ENCODE peak calls at places on chromosome 18, in seven cellular contexts. One of them, this sample, is unnamed.
A peak's percentile ranks its signal among the peaks of the same experiment; 100 is the strongest.

GRCh38 chr18:9779630-9780029 is 71.5 kb downstream of the RAB31 start:
- DNase-seq in HCT116: no peak
- DNase-seq in SK-N-SH: no peak
- DNase-seq in HepG2: peak; percentile 57
- DNase-seq in GM12878: no peak
- DNase-seq in H1: no peak
- DNase-seq in Panc1: no peak
- DNase-seq in this sample: no peak

GRCh38 chr18:9146224-9146623 is 9.6 kb downstream of the ANKRD12 start:
- DNase-seq in HCT116: no peak
- DNase-seq in SK-N-SH: no peak
- DNase-seq in HepG2: no peak
- DNase-seq in GM12878: no peak
- DNase-seq in H1: no peak
- DNase-seq in Panc1: no peak
- DNase-seq in this sample: no peak

GRCh38 chr18:3012306-3012919 is 531 bp downstream of the LPIN2 start:
- DNase-seq in HCT116: no peak
- DNase-seq in SK-N-SH: peak; percentile 83
- DNase-seq in HepG2: no peak
- DNase-seq in GM12878: no peak
- DNase-seq in H1: no peak
- DNase-seq in Panc1: no peak
- DNase-seq in this sample: peak; percentile 78

GRCh38 chr18:59814872-59815271 is 84.9 kb upstream of the PMAIP1 start:
- DNase-seq in HCT116: no peak
- DNase-seq in SK-N-SH: no peak
- DNase-seq in HepG2: no peak
- DNase-seq in GM12878: no peak
- DNase-seq in H1: no peak
- DNase-seq in Panc1: no peak
- DNase-seq in this sample: no peak

GRCh38 chr18:11124054-11124453 is 25.3 kb downstream of the PIEZO2 start:
- DNase-seq in HCT116: no peak
- DNase-seq in SK-N-SH: no peak
- DNase-seq in HepG2: peak; percentile 77
- DNase-seq in GM12878: no peak
- DNase-seq in H1: no peak
- DNase-seq in Panc1: no peak
- DNase-seq in this sample: no peak

GRCh38 chr18:6441201-6441600 is 26.5 kb upstream of the L3MBTL4 start:
- DNase-seq in HCT116: no peak
- DNase-seq in SK-N-SH: no peak
- DNase-seq in HepG2: no peak
- DNase-seq in GM12878: no peak
- DNase-seq in H1: no peak
- DNase-seq in Panc1: no peak
- DNase-seq in this sample: no peak

GRCh38 chr18:3603460-3604259 is 153.7 kb downstream of the TGIF1 start:
- DNase-seq in HCT116: peak; percentile 94
- DNase-seq in SK-N-SH: no peak
- DNase-seq in HepG2: peak; percentile 69
- DNase-seq in GM12878: no peak
- DNase-seq in H1: peak; percentile 85
- DNase-seq in Panc1: peak; percentile 92
- DNase-seq in this sample: peak; percentile 90

GRCh38 chr18:36934884-36935283 is 106.0 kb downstream of the KIAA1328 start:
- DNase-seq in HCT116: no peak
- DNase-seq in SK-N-SH: no peak
- DNase-seq in HepG2: no peak
- DNase-seq in GM12878: no peak
- DNase-seq in H1: no peak
- DNase-seq in Panc1: no peak
- DNase-seq in this sample: no peak

GRCh38 chr18:48161911-48162698 is 231.6 kb upstream of the SMAD2 start:
- DNase-seq in HCT116: no peak
- DNase-seq in SK-N-SH: no peak
- DNase-seq in HepG2: no peak
- DNase-seq in GM12878: no peak
- DNase-seq in H1: no peak
- DNase-seq in Panc1: no peak
- DNase-seq in this sample: no peak

GRCh38 chr18:9742588-9743131 is 34.6 kb downstream of the RAB31 start:
- DNase-seq in HCT116: no peak
- DNase-seq in SK-N-SH: no peak
- DNase-seq in HepG2: no peak
- DNase-seq in GM12878: no peak
- DNase-seq in H1: no peak
- DNase-seq in Panc1: no peak
- DNase-seq in this sample: no peak

GRCh38 chr18:9455718-9456511 is 19.4 kb upstream of the RALBP1 start:
- DNase-seq in HCT116: no peak
- DNase-seq in SK-N-SH: no peak
- DNase-seq in HepG2: no peak
- DNase-seq in GM12878: no peak
- DNase-seq in H1: no peak
- DNase-seq in Panc1: no peak
- DNase-seq in this sample: no peak

GRCh38 chr18:76801567-76802505 is 20.5 kb upstream of the ZNF236 start:
- DNase-seq in HCT116: no peak
- DNase-seq in SK-N-SH: peak; percentile 91
- DNase-seq in HepG2: peak; percentile 24
- DNase-seq in GM12878: no peak
- DNase-seq in H1: no peak
- DNase-seq in Panc1: no peak
- DNase-seq in this sample: peak; percentile 74

GRCh38 chr18:26215247-26215970 is 10.8 kb upstream of the TAF4B start:
- DNase-seq in HCT116: no peak
- DNase-seq in SK-N-SH: no peak
- DNase-seq in HepG2: no peak
- DNase-seq in GM12878: peak; percentile 71
- DNase-seq in H1: no peak
- DNase-seq in Panc1: no peak
- DNase-seq in this sample: no peak

GRCh38 chr18:22171263-22171838 is 2.0 kb downstream of the GATA6 start:
- DNase-seq in HCT116: no peak
- DNase-seq in SK-N-SH: no peak
- DNase-seq in HepG2: no peak
- DNase-seq in GM12878: no peak
- DNase-seq in H1: no peak
- DNase-seq in Panc1: no peak
- DNase-seq in this sample: no peak

GRCh38 chr18:48875942-48876511 is 74.7 kb downstream of the SMAD7 start:
- DNase-seq in HCT116: no peak
- DNase-seq in SK-N-SH: peak; percentile 61
- DNase-seq in HepG2: peak; percentile 69
- DNase-seq in GM12878: no peak
- DNase-seq in H1: no peak
- DNase-seq in Panc1: no peak
- DNase-seq in this sample: no peak

GRCh38 chr18:21897811-21898210 is 157.2 kb downstream of the MIB1 start:
- DNase-seq in HCT116: peak; percentile 41
- DNase-seq in SK-N-SH: peak; percentile 72
- DNase-seq in HepG2: peak; percentile 56
- DNase-seq in GM12878: no peak
- DNase-seq in H1: peak; percentile 43
- DNase-seq in Panc1: peak; percentile 39
- DNase-seq in this sample: peak; percentile 62

GRCh38 chr18:49193896-49194295 is 243.1 kb upstream of the SMAD7 start:
- DNase-seq in HCT116: no peak
- DNase-seq in SK-N-SH: no peak
- DNase-seq in HepG2: no peak
- DNase-seq in GM12878: no peak
- DNase-seq in H1: no peak
- DNase-seq in Panc1: no peak
- DNase-seq in this sample: no peak

GRCh38 chr18:10689231-10689953 is 163.6 kb downstream of the NAPG start:
- DNase-seq in HCT116: no peak
- DNase-seq in SK-N-SH: no peak
- DNase-seq in HepG2: no peak
- DNase-seq in GM12878: no peak
- DNase-seq in H1: no peak
- DNase-seq in Panc1: no peak
- DNase-seq in this sample: no peak

GRCh38 chr18:75211721-75212625 is 1.4 kb downstream of the TSHZ1 start:
- DNase-seq in HCT116: no peak
- DNase-seq in SK-N-SH: peak; percentile 72
- DNase-seq in HepG2: peak; percentile 9
- DNase-seq in GM12878: no peak
- DNase-seq in H1: no peak
- DNase-seq in Panc1: no peak
- DNase-seq in this sample: peak; percentile 45

GRCh38 chr18:75307530-75307929 is 96.9 kb downstream of the TSHZ1 start:
- DNase-seq in HCT116: no peak
- DNase-seq in SK-N-SH: no peak
- DNase-seq in HepG2: no peak
- DNase-seq in GM12878: no peak
- DNase-seq in H1: no peak
- DNase-seq in Panc1: no peak
- DNase-seq in this sample: no peak

GRCh38 chr18:57353137-57353939 is 981 bp downstream of the ST8SIA3 start:
- DNase-seq in HCT116: no peak
- DNase-seq in SK-N-SH: peak; percentile 88
- DNase-seq in HepG2: no peak
- DNase-seq in GM12878: no peak
- DNase-seq in H1: no peak
- DNase-seq in Panc1: no peak
- DNase-seq in this sample: no peak

GRCh38 chr18:44958450-44958849 is 277.8 kb downstream of the SETBP1 start:
- DNase-seq in HCT116: no peak
- DNase-seq in SK-N-SH: no peak
- DNase-seq in HepG2: no peak
- DNase-seq in GM12878: no peak
- DNase-seq in H1: no peak
- DNase-seq in Panc1: no peak
- DNase-seq in this sample: no peak
- TF ChIP-seq SIN3A in HCT116: no peak
- TF ChIP-seq SIN3A in SK-N-SH: no peak
- TF ChIP-seq SIN3A in HepG2: no peak
- TF ChIP-seq SIN3A in GM12878: no peak
- TF ChIP-seq SIN3A in H1: no peak
- TF ChIP-seq SIN3A in Panc1: no peak
- TF ChIP-seq SIN3A in this sample: no peak

GRCh38 chr18:69895081-69896047 is 52.3 kb downstream of the CD226 start:
- DNase-seq in HCT116: no peak
- DNase-seq in SK-N-SH: no peak
- DNase-seq in HepG2: no peak
- DNase-seq in GM12878: no peak
- DNase-seq in H1: no peak
- DNase-seq in Panc1: no peak
- DNase-seq in this sample: no peak
- TF ChIP-seq SIN3A in HCT116: no peak
- TF ChIP-seq SIN3A in SK-N-SH: no peak
- TF ChIP-seq SIN3A in HepG2: no peak
- TF ChIP-seq SIN3A in GM12878: no peak
- TF ChIP-seq SIN3A in H1: no peak
- TF ChIP-seq SIN3A in Panc1: no peak
- TF ChIP-seq SIN3A in this sample: no peak

GRCh38 chr18:28183418-28184078 is 6.6 kb upstream of the CDH2 start:
- DNase-seq in HCT116: no peak
- DNase-seq in SK-N-SH: no peak
- DNase-seq in HepG2: peak; percentile 82
- DNase-seq in GM12878: no peak
- DNase-seq in H1: no peak
- DNase-seq in Panc1: no peak
- DNase-seq in this sample: no peak

GRCh38 chr18:28189400-28190239 is 12.7 kb upstream of the CDH2 start:
- DNase-seq in HCT116: peak; percentile 23
- DNase-seq in SK-N-SH: peak; percentile 25
- DNase-seq in HepG2: peak; percentile 54
- DNase-seq in GM12878: peak; percentile 5
- DNase-seq in H1: no peak
- DNase-seq in Panc1: no peak
- DNase-seq in this sample: peak; percentile 18

GRCh38 chr18:28181616-28182015 is 4.7 kb upstream of the CDH2 start:
- DNase-seq in HCT116: no peak
- DNase-seq in SK-N-SH: no peak
- DNase-seq in HepG2: no peak
- DNase-seq in GM12878: no peak
- DNase-seq in H1: no peak
- DNase-seq in Panc1: no peak
- DNase-seq in this sample: no peak

DNA sequence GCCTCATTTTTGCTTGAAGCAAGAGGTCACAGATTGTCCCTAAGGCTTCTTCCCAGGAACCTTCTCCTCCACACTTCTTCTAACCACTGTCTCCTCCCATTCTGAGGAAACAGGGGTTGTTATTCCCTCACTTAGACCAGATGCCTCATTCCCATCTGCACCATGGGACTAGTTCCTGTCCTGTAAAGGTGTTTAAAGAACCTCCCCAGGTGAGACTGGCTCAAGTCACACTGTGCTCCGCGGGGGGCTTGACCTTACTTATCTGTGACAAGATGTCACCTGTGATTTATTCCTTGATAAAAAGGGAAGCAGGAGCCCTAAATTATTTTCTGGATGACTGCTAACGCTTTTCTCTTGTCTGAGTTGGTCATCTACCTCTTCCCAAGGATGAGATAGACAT is 8.2 kb upstream of the CDH2 start:
- DNase-seq in HCT116: no peak
- DNase-seq in SK-N-SH: no peak
- DNase-seq in HepG2: no peak
- DNase-seq in GM12878: no peak
- DNase-seq in H1: no peak
- DNase-seq in Panc1: no peak
- DNase-seq in this sample: no peak
- TF ChIP-seq SIN3A in HCT116: no peak
- TF ChIP-seq SIN3A in SK-N-SH: no peak
- TF ChIP-seq SIN3A in HepG2: no peak
- TF ChIP-seq SIN3A in GM12878: no peak
- TF ChIP-seq SIN3A in H1: no peak
- TF ChIP-seq SIN3A in Panc1: no peak
- TF ChIP-seq SIN3A in this sample: no peak

GRCh38 chr18:68769423-68769822 is 28.5 kb upstream of the CCDC102B start:
- DNase-seq in HCT116: no peak
- DNase-seq in SK-N-SH: no peak
- DNase-seq in HepG2: no peak
- DNase-seq in GM12878: no peak
- DNase-seq in H1: no peak
- DNase-seq in Panc1: no peak
- DNase-seq in this sample: no peak
- TF ChIP-seq SIN3A in HCT116: no peak
- TF ChIP-seq SIN3A in SK-N-SH: no peak
- TF ChIP-seq SIN3A in HepG2: no peak
- TF ChIP-seq SIN3A in GM12878: no peak
- TF ChIP-seq SIN3A in H1: no peak
- TF ChIP-seq SIN3A in Panc1: no peak
- TF ChIP-seq SIN3A in this sample: no peak

This sample was measured in K562.